ENCODE peak calls at places on chromosomes 6 and 20, in ten cellular contexts. O, Y, T, N, D, Q, M, R, E and W are unnamed samples.

GRCh38 chr20:10194166-10194565 is 24.5 kb upstream of the SNAP25 start:
- DNase-seq in O (no peak), Y (no peak), T (no peak), N (no peak), D (no peak), Q (no peak), M (no peak), R (no peak), E (no peak), W (no peak)

GRCh38 chr6:68139130-68139529 is 496.0 kb upstream of the ADGRB3 start:
- DNase-seq in O (no peak), Y (no peak), T (no peak), N (no peak), D (no peak), Q (no peak), M (peak), R (no peak), E (no peak), W (no peak)

GRCh38 chr6:107290491-107290890 is 168.9 kb downstream of the PDSS2 start:
- DNase-seq in O (no peak), Y (no peak), T (no peak), N (no peak), D (no peak), Q (no peak), M (no peak), R (no peak), E (no peak), W (no peak)

GRCh38 chr6:44052419-44053011 is 74.7 kb downstream of the MRPL14 start:
- DNase-seq in O (no peak), Y (no peak), T (peak), N (peak), D (no peak), Q (no peak), M (no peak), R (no peak), E (peak), W (peak)

GRCh38 chr6:112956696-112957525 is 609.8 kb downstream of the RFPL4B start:
- DNase-seq in O (peak), Y (no peak), T (peak), N (peak), D (no peak), Q (no peak), M (no peak), R (peak), E (peak), W (peak)

GRCh38 chr6:157023958-157024357 is 246.8 kb downstream of the ARID1B start:
- DNase-seq in O (no peak), Y (no peak), T (no peak), N (peak), D (no peak), Q (no peak), M (no peak), R (no peak), E (peak), W (peak)

GRCh38 chr20:7147220-7147601 is 379.7 kb downstream of the BMP2 start:
- DNase-seq in O (no peak), Y (no peak), T (no peak), N (no peak), D (no peak), Q (no peak), M (no peak), R (no peak), E (no peak), W (no peak)

GRCh38 chr6:156886409-156886808 is 109.2 kb downstream of the ARID1B start:
- DNase-seq in O (no peak), Y (peak), T (no peak), N (no peak), D (no peak), Q (no peak), M (no peak), R (no peak), E (peak), W (peak)

GRCh38 chr6:12815884-12816600 is 99.5 kb downstream of the PHACTR1 start:
- DNase-seq in O (no peak), Y (no peak), T (no peak), N (no peak), D (no peak), Q (no peak), M (no peak), R (no peak), E (no peak), W (no peak)

GRCh38 chr6:134152767-134153485 is 100.5 kb upstream of the SLC2A12 start:
- DNase-seq in O (no peak), Y (peak), T (no peak), N (no peak), D (no peak), Q (no peak), M (no peak), R (no peak), E (no peak), W (no peak)

GRCh38 chr20:8156603-8157079 is 24.6 kb downstream of the PLCB1 start:
- DNase-seq in O (no peak), Y (no peak), T (no peak), N (peak), D (no peak), Q (no peak), M (no peak), R (no peak), E (peak), W (peak)

GRCh38 chr6:152720964-152721363 is 23.3 kb downstream of the MYCT1 start:
- DNase-seq in O (no peak), Y (no peak), T (no peak), N (peak), D (no peak), Q (no peak), M (no peak), R (no peak), E (no peak), W (peak)

GRCh38 chr6:165636415-165637048 is 26.5 kb downstream of the PDE10A start:
- DNase-seq in O (no peak), Y (no peak), T (no peak), N (peak), D (no peak), Q (no peak), M (no peak), R (no peak), E (no peak), W (no peak)

GRCh38 chr6:157774153-157775135 is 48.6 kb upstream of the SNX9 start:
- DNase-seq in O (no peak), Y (no peak), T (no peak), N (no peak), D (no peak), Q (no peak), M (no peak), R (no peak), E (peak), W (no peak)

GRCh38 chr20:13353261-13353945 is 132.3 kb downstream of the ISM1 start:
- DNase-seq in O (no peak), Y (no peak), T (no peak), N (no peak), D (no peak), Q (no peak), M (no peak), R (no peak), E (no peak), W (no peak)

GRCh38 chr6:108771421-108771820 is 76.8 kb upstream of the ARMC2 start:
- DNase-seq in O (no peak), Y (no peak), T (peak), N (no peak), D (no peak), Q (no peak), M (no peak), R (no peak), E (no peak), W (peak)

GRCh38 chr6:7827142-7827541 is 83.4 kb downstream of the TXNDC5 start:
- DNase-seq in O (no peak), Y (no peak), T (peak), N (peak), D (no peak), Q (no peak), M (no peak), R (no peak), E (no peak), W (peak)

GRCh38 chr6:170224694-170225660 is 65.9 kb downstream of the DLL1 start:
- DNase-seq in O (peak), Y (peak), T (no peak), N (peak), D (peak), Q (no peak), M (no peak), R (peak), E (peak), W (no peak)

GRCh38 chr6:16623029-16623653 is 138.1 kb downstream of the ATXN1 start:
- DNase-seq in O (no peak), Y (no peak), T (no peak), N (peak), D (no peak), Q (no peak), M (no peak), R (no peak), E (no peak), W (peak)

GRCh38 chr6:100175814-100176275 is 181.8 kb upstream of the MCHR2 start:
- DNase-seq in O (no peak), Y (peak), T (peak), N (peak), D (no peak), Q (no peak), M (no peak), R (no peak), E (no peak), W (peak)

GRCh38 chr20:34389206-34389953 is 26.3 kb downstream of the ITCH start:
- DNase-seq in O (no peak), Y (no peak), T (no peak), N (no peak), D (no peak), Q (no peak), M (no peak), R (no peak), E (no peak), W (peak)

GRCh38 chr6:143283887-143284640 is 166.4 kb downstream of the ADAT2 start:
- DNase-seq in O (no peak), Y (no peak), T (peak), N (peak), D (no peak), Q (no peak), M (no peak), R (no peak), E (no peak), W (peak)

GRCh38 chr6:54291146-54291545 is 17.1 kb upstream of the TINAG start:
- DNase-seq in O (no peak), Y (no peak), T (no peak), N (peak), D (no peak), Q (no peak), M (no peak), R (no peak), E (peak), W (peak)

GRCh38 chr20:25389858-25390537 is 637 bp downstream of the ABHD12 start:
- DNase-seq in O (peak), Y (peak), T (no peak), N (no peak), D (peak), Q (peak), M (no peak), R (peak), E (peak), W (no peak)

GRCh38 chr20:23628402-23629016 is 9.2 kb downstream of the CST3 start:
- DNase-seq in O (no peak), Y (no peak), T (no peak), N (no peak), D (no peak), Q (no peak), M (no peak), R (no peak), E (no peak), W (no peak)

GRCh38 chr6:10413850-10414765 is 766 bp downstream of the TFAP2A start:
- DNase-seq in O (no peak), Y (no peak), T (no peak), N (no peak), D (no peak), Q (no peak), M (no peak), R (no peak), E (peak), W (no peak)

GRCh38 chr6:3247255-3248146 is 11.2 kb upstream of the PSMG4 start:
- DNase-seq in O (peak), Y (peak), T (peak), N (peak), D (no peak), Q (no peak), M (no peak), R (no peak), E (peak), W (peak)

GRCh38 chr6:116277124-116277523 is 2.6 kb downstream of the TSPYL1 start:
- DNase-seq in O (no peak), Y (no peak), T (no peak), N (no peak), D (no peak), Q (no peak), M (no peak), R (no peak), E (no peak), W (no peak)

GRCh38 chr6:43771210-43771857 is 1.3 kb downstream of the VEGFA start:
- DNase-seq in O (peak), Y (peak), T (no peak), N (peak), D (peak), Q (peak), M (no peak), R (peak), E (peak), W (peak)

GRCh38 chr6:168666170-168666569 is 225.2 kb downstream of the SMOC2 start:
- DNase-seq in O (no peak), Y (no peak), T (no peak), N (no peak), D (no peak), Q (no peak), M (no peak), R (no peak), E (no peak), W (no peak)

DNA sequence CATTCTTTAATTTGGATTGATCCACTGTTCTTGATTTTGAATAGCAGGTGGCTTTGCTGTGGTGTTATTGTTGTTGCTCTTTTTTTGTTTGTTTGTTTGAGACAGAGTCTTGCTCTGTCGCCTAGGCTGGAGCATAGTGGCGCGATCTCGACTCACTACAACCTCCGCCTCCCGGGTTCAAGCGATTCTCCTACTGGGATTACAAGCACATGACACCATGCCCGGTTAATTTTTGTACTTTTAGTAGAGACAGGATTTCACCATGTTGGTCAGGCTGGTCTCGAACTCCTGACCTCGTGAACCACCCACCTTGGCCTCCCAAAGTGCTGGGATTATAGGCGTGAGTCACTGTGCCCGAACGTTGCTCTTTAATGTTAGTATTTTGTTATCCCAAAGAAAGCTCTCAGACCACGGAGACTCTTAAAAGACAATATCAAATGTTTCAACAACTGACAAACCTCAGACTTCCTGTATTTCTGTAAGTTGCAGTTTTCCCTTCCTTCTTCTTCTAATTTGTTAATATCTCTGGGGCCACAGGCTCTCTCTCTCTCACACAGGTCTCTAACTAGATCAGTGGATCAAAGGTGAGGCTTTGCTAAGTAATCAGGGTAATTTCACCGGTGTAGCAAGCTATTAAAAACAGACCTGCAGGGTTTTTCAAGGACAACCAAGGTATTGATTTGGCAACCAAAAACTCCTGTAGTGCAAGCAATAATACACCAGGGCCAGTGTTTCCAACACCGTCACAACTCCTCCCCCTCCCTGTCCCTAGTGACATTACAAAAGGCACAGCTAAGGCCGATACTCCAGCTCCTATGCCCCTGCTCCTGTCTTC is 48.8 kb upstream of the ZNF217 start:
- DNase-seq in O (no peak), Y (peak), T (no peak), N (peak), D (peak), Q (no peak), M (no peak), R (peak), E (peak), W (peak)
- H3K4me3 ChIP-seq in O (no peak), Y (no peak), T (no peak), N (no peak), D (no peak), Q (peak), M (no peak), R (peak), E (peak), W (no peak)

DNA sequence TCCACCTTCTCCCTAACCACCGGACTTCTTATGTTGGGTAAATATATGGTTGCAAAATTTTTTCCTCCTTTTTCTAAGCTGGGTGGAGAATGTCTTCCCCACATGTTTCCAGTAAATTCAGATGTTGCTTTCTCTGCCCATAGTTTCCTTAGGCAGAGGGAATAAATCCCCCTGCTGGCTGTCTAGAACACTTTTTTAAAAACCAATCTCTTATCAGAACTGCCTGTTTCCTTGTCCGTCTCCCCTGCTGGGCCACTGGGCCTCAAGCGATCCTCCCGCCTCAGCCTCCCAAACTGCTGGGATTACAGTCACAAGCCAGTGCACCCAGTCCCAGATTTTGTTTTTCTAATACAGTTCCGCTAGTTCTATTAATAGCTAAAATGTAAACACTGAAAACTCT is 9.9 kb upstream of the WFDC2 start:
- DNase-seq in O (no peak), Y (no peak), T (no peak), N (peak), D (no peak), Q (no peak), M (no peak), R (no peak), E (no peak), W (peak)
- TF ChIP-seq CTCF in O (no peak), Y (no peak), T (peak), N (no peak), D (no peak), Q (no peak), M (no peak), R (no peak), E (peak), W (peak)

GRCh38 chr6:20564777-20565176 is 30.5 kb downstream of the CDKAL1 start:
- DNase-seq in O (no peak), Y (no peak), T (no peak), N (peak), D (no peak), Q (no peak), M (no peak), R (no peak), E (peak), W (no peak)

GRCh38 chr6:20564269-20564668 is 30.0 kb downstream of the CDKAL1 start:
- DNase-seq in O (no peak), Y (no peak), T (no peak), N (peak), D (no peak), Q (no peak), M (no peak), R (no peak), E (peak), W (peak)

GRCh38 chr6:20569000-20569610 is 34.8 kb downstream of the CDKAL1 start:
- DNase-seq in O (no peak), Y (no peak), T (no peak), N (peak), D (no peak), Q (no peak), M (no peak), R (no peak), E (no peak), W (peak)

GRCh38 chr6:20563377-20563776 is 29.1 kb downstream of the CDKAL1 start:
- DNase-seq in O (no peak), Y (no peak), T (no peak), N (no peak), D (no peak), Q (no peak), M (no peak), R (no peak), E (no peak), W (no peak)

GRCh38 chr6:20565291-20565690 is 31.0 kb downstream of the CDKAL1 start:
- DNase-seq in O (no peak), Y (no peak), T (no peak), N (peak), D (no peak), Q (no peak), M (no peak), R (no peak), E (no peak), W (no peak)
- H3K4me3 ChIP-seq in O (no peak), Y (no peak), T (no peak), N (no peak), D (no peak), Q (no peak), M (no peak), R (no peak), E (no peak), W (no peak)

GRCh38 chr6:71345505-71345904 is 56.9 kb downstream of the OGFRL1 start:
- DNase-seq in O (no peak), Y (no peak), T (no peak), N (no peak), D (no peak), Q (no peak), M (no peak), R (no peak), E (no peak), W (no peak)
- TF ChIP-seq CTCF in O (no peak), Y (no peak), T (no peak), N (no peak), D (no peak), Q (no peak), M (no peak), R (no peak), E (no peak), W (no peak)

DNA sequence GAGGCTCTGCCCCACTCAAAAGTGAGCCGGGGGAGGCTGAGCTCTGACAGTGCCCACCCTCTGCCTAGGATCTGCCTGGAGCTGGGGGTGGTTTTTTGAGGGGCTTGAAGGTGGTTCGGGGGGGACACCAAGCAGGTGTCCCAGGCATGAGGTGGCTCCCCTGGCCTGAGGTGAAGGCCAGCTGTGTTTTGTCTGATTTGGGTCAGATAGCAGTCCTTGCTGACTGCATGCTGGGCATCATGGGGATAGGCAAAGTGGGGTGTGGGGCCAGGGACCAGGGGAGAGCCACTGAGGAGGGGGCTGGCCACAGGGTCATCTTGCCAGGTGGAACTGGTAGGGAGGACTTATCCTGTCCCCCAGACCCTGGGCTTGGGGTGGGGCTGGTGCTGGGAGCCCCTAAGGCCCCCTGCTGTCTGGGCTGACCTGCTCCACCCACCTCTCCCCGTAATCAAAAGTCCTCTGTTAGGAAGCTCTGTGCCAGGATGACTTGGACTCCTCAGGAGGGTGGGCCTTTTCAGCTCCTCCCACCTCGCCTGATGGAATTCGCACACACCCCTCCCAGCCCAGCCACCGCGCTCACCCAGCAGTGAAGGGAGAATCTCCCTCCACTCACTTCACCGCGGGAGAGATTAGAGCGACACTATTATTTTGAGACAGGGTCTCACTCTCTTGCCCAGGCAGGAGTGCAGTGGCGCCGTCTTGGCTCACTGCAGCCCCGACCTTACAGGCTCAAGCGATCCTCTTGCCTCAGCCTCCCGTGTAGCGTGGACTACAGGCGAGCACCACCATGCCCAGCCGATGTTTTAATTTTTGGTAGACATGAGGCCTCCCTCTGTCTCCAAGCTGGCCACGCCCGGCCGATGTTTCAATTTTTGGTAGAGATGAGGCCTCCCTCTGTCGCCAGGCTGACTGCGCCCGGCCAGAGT is 1.5 kb upstream of the COL9A3 start:
- DNase-seq in O (no peak), Y (no peak), T (no peak), N (peak), D (no peak), Q (no peak), M (peak), R (no peak), E (no peak), W (peak)
- H3K4me3 ChIP-seq in O (no peak), Y (no peak), T (no peak), N (no peak), D (no peak), Q (no peak), M (peak), R (no peak), E (no peak), W (no peak)

GRCh38 chr20:47377122-47377722 is 20.7 kb upstream of the ZMYND8 start:
- DNase-seq in O (no peak), Y (no peak), T (no peak), N (no peak), D (no peak), Q (no peak), M (no peak), R (no peak), E (no peak), W (no peak)
- TF ChIP-seq CTCF in O (no peak), Y (no peak), T (no peak), N (no peak), D (no peak), Q (no peak), M (no peak), R (no peak), E (no peak), W (no peak)